ENCODE peak calls at places on chromosomes 11 and 22, in ten cellular contexts. K is CD4-positive, alpha-beta T cell; G is sigmoid colon; W is K562; Y is lung; L is cardiac muscle cell; Z is body of pancreas; N is MCF 10A; D is kidney epithelial cell; A is stomach. B is an unnamed sample.

GRCh38 chr11:69653406-69653960 is 12.5 kb downstream of the CCND1 start:
- DNase-seq in K (no peak), G (no peak), W (no peak), Y (no peak), L (no peak), Z (no peak), N (no peak), D (no peak), A (no peak), B (no peak)

GRCh38 chr22:45777046-45777851 is 105.6 kb downstream of the ATXN10 start:
- DNase-seq in K (no peak), G (no peak), W (no peak), Y (no peak), L (no peak), Z (no peak), N (peak; percentile 40), D (peak; percentile 86), A (no peak), B (peak; percentile 29)

GRCh38 chr22:22156716-22157499 is 87.7 kb upstream of the VPREB1 start:
- DNase-seq in K (peak; percentile 48), G (no peak), W (peak; percentile 98), Y (peak; percentile 65), L (peak; percentile 80), Z (peak; percentile 70), N (peak; percentile 75), D (peak; percentile 34), A (peak; percentile 61), B (peak; percentile 19)

GRCh38 chr11:110069158-110069737 is 23.9 kb upstream of the ZC3H12C start:
- DNase-seq in K (no peak), G (peak; percentile 74), W (peak; percentile 80), Y (peak; percentile 41), L (peak; percentile 78), Z (no peak), N (peak; percentile 89), D (no peak), A (peak; percentile 39), B (no peak)

GRCh38 chr22:28075260-28075981 is 156.4 kb upstream of the PITPNB start:
- DNase-seq in K (no peak), G (peak; percentile 71), W (peak; percentile 36), Y (peak; percentile 62), L (peak; percentile 87), Z (peak; percentile 66), N (peak; percentile 53), D (peak; percentile 26), A (peak; percentile 62), B (peak; percentile 40)

GRCh38 chr11:115334932-115335788 is 169.1 kb downstream of the CADM1 start:
- DNase-seq in K (no peak), G (no peak), W (peak; percentile 16), Y (no peak), L (peak; percentile 52), Z (no peak), N (peak; percentile 31), D (no peak), A (no peak), B (no peak)

GRCh38 chr22:47091241-47091691 is 328.8 kb downstream of the TBC1D22A start:
- DNase-seq in K (no peak), G (no peak), W (peak; percentile 88), Y (no peak), L (peak; percentile 36), Z (no peak), N (no peak), D (no peak), A (no peak), B (no peak)

GRCh38 chr22:38824587-38824986 is 19.2 kb downstream of the NPTXR start:
- DNase-seq in K (no peak), G (peak; percentile 50), W (peak; percentile 82), Y (peak; percentile 41), L (peak; percentile 84), Z (peak; percentile 50), N (peak; percentile 86), D (no peak), A (peak; percentile 44), B (no peak)

GRCh38 chr11:34509336-34509902 is 4.2 kb downstream of the ELF5 start:
- DNase-seq in K (no peak), G (no peak), W (no peak), Y (no peak), L (no peak), Z (no peak), N (no peak), D (no peak), A (no peak), B (no peak)

GRCh38 chr22:26577081-26577480 is 12.9 kb downstream of the TPST2 start:
- DNase-seq in K (no peak), G (no peak), W (no peak), Y (no peak), L (no peak), Z (no peak), N (no peak), D (no peak), A (no peak), B (no peak)

GRCh38 chr22:40728731-40729189 is 49.5 kb downstream of the MCHR1 start:
- DNase-seq in K (peak; percentile 72), G (no peak), W (peak; percentile 40), Y (peak; percentile 58), L (peak; percentile 64), Z (no peak), N (peak; percentile 28), D (no peak), A (peak; percentile 62), B (no peak)

GRCh38 chr11:78212586-78213371 is 24.1 kb downstream of the USP35 start:
- DNase-seq in K (no peak), G (peak; percentile 63), W (no peak), Y (no peak), L (peak; percentile 37), Z (no peak), N (no peak), D (no peak), A (no peak), B (peak; percentile 64)

GRCh38 chr11:9004310-9004945 is 627 bp upstream of the NRIP3 start:
- DNase-seq in K (peak; percentile 35), G (no peak), W (no peak), Y (no peak), L (no peak), Z (peak; percentile 27), N (no peak), D (no peak), A (no peak), B (no peak)

DNA sequence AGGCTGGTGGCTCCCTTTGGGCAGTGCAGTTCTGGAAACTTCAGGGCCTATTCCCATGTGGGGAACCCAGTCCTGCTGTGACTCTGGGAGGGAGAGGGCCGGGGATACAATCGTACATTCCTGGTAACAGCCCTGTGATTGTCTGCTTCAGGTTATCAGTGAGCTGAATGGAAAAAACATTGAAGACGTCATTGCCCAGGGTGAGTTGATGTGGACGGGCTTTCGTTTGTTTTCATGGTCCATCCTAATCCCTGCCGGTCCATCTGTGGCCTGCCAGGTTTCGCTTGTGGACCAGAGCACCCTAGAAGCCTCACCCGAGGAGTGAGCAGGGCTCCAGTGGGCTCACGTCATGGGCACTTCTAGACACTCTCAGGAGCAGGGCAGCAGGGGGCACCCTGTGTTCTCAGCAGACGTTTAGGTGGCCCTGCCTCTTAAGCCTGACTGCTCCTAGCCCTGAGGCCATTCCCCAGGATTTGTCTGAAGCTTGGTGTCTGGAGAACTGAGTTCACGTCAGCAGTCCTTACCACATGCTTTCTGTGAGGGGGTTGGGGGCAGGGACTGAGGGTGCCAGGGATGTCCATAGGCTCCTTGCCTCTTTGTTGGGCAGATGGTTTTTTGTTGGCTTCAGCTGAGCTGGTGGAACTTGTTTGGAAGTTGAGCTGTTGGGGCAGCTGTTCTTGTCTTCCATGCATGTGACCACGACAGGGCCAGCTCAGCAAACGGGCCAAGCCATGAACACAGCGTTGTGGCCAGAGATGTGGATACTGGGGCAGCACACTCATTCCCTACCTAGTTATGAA is 1.9 kb downstream of the RPLP2 start:
- DNase-seq in K (no peak), G (no peak), W (no peak), Y (no peak), L (no peak), Z (no peak), N (peak; percentile 51), D (no peak), A (no peak), B (no peak)
- TF ChIP-seq CTCF in K (no peak), G (no peak), W (peak; percentile 5), Y (no peak), L (peak; percentile 17), Z (no peak), N (no peak), D (peak; percentile 15), A (no peak), B (no peak)

DNA sequence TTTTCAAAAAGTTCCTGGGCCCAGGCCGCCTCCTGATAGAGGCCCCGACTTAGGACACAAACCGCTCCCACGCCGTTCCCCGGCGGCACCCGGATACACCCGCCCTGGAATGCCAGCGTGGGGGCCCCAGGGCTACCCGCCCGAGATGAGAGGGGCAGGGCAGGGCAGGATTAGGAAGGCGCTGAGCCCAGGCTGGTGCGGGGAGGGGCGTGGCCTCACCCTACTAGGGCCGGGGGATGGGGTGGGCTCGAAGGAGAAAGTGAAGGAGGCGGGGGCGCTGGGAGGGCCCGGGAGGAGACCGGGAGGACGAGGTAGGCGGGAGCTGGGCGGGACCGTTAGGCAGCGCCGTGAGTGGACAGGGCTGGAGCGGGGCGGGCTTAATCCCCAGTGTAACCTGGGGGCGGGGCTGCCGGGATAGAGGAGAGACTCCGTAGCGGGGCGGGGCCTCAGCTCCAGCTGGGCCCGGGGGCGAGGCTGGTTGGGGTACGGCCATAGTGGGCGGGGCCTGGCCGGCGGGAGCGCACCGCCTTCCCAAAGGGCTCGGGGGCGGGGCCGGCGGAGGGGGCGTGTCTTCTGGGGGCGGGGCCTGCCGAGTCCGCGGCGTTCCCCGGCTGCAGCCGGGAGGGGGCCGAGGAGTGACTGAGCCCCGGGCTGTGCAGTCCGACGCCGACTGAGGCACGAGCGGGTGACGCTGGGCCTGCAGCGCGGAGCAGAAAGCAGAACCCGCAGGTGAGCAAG is at the start of gene CD82:
- DNase-seq in K (peak; percentile 97), G (peak; percentile 100), W (peak; percentile 99), Y (peak; percentile 100), L (peak; percentile 99), Z (peak; percentile 100), N (peak; percentile 99), D (peak; percentile 85), A (peak; percentile 100), B (peak; percentile 91)
- TF ChIP-seq CTCF in K (peak; percentile 47), G (no peak), W (peak; percentile 31), Y (no peak), L (peak; percentile 4), Z (no peak), N (peak; percentile 20), D (no peak), A (no peak), B (peak; percentile 59)

GRCh38 chr11:18853086-18853720 is 61.6 kb upstream of the PTPN5 start:
- DNase-seq in K (no peak), G (no peak), W (peak; percentile 17), Y (no peak), L (peak; percentile 29), Z (no peak), N (peak; percentile 50), D (peak; percentile 5), A (no peak), B (no peak)
- TF ChIP-seq CTCF in K (no peak), G (no peak), W (peak; percentile 57), Y (no peak), L (peak; percentile 38), Z (peak; percentile 31), N (peak; percentile 62), D (peak; percentile 52), A (no peak), B (peak; percentile 31)

DNA sequence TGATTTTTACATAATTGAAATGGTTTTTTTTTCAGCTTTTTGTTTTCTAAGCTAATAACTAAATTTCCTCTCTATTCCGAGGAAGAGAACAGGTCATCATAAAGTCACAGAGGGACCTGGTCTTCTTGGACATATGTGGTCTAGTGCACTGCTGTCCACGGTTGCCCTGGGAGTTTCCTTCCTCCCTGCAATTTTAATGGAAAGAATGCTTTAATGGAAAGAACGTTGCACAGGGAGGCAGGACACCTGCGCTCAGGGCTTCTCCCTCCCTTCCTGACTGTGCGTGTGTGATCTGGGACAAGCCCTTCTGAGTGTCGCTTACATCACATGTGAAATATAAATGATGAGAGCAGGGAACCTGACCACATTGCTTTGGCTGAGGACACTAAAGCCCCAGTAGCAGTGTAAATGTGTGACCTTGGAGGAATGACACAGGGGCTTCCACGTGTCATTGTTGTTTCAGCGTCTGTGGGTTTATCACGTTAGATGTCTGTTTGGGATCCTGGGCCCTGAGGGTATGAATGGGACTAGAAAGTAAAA is 93.2 kb downstream of the AMOTL1 start:
- DNase-seq in K (no peak), G (no peak), W (no peak), Y (no peak), L (no peak), Z (no peak), N (no peak), D (no peak), A (no peak), B (no peak)
- TF ChIP-seq CTCF in K (no peak), G (no peak), W (no peak), Y (no peak), L (no peak), Z (no peak), N (no peak), D (no peak), A (no peak), B (no peak)